ENCODE peak calls at places on chromosomes 1 and 21, in nine cellular contexts. S is heart right ventricle; Z is cardiac muscle cell; P is H9; N is A549; C is esophagus squamous epithelium; G is breast epithelium; A is CD8-positive, alpha-beta T cell; E is heart left ventricle. T is an unnamed sample.

GRCh38 chr1:228334226-228334935 is 72.3 kb downstream of the TRIM11 start:
- DNase-seq in S (peak; percentile 7), C (no peak), Z (no peak), E (peak; percentile 64), P (peak; percentile 25), G (peak; percentile 9), N (no peak), A (no peak), T (peak; percentile 9)

GRCh38 chr21:28127390-28127789 is 865.3 kb downstream of the LTN1 start:
- DNase-seq in A (no peak), N (no peak), Z (no peak), E (no peak), S (no peak), C (no peak), G (no peak), P (no peak), T (no peak)

GRCh38 chr21:35220301-35220700 is 171.2 kb upstream of the RUNX1 start:
- DNase-seq in S (no peak), P (no peak), Z (no peak), N (no peak), G (no peak), C (no peak), E (no peak), A (no peak), T (no peak)

GRCh38 chr1:77673716-77674355 is 8.6 kb downstream of the ZZZ3 start:
- DNase-seq in N (no peak), S (no peak), C (no peak), Z (no peak), P (no peak), E (no peak), A (no peak), G (no peak), T (no peak)

GRCh38 chr21:19844334-19844733 is 1153.9 kb upstream of the NCAM2 start:
- DNase-seq in Z (no peak), S (no peak), A (no peak), C (no peak), E (no peak), P (no peak), N (no peak), G (no peak), T (no peak)

GRCh38 chr1:20992327-20993056 is 184.2 kb downstream of the EIF4G3 start:
- DNase-seq in G (no peak), P (no peak), N (no peak), E (no peak), Z (peak; percentile 38), S (no peak), C (no peak), A (no peak), T (no peak)

GRCh38 chr1:174800221-174800791 is 199.4 kb upstream of the CACYBP start:
- DNase-seq in E (no peak), C (no peak), G (no peak), N (no peak), S (no peak), Z (peak; percentile 6), A (no peak), P (no peak), T (no peak)

GRCh38 chr1:20185834-20186782 is at the start of the genes PLA2G2C and UBXN10:
- DNase-seq in N (no peak), G (peak; percentile 67), C (no peak), A (peak; percentile 61), S (peak; percentile 76), E (peak; percentile 84), P (peak; percentile 74), Z (peak; percentile 60), T (peak; percentile 78)

GRCh38 chr1:70997793-70998192 is 49.8 kb downstream of the PTGER3 start:
- DNase-seq in Z (no peak), P (no peak), C (no peak), G (no peak), S (no peak), A (no peak), N (no peak), E (no peak), T (no peak)

GRCh38 chr1:186871784-186872183 is 43.0 kb downstream of the PLA2G4A start:
- DNase-seq in G (no peak), C (no peak), A (no peak), Z (no peak), N (no peak), E (no peak), S (no peak), P (no peak), T (no peak)

GRCh38 chr21:39669976-39670671 is 57.4 kb downstream of the B3GALT5 start:
- DNase-seq in G (no peak), Z (no peak), P (no peak), E (no peak), C (no peak), S (no peak), A (no peak), N (no peak), T (no peak)

GRCh38 chr21:45592626-45593134 is 50.4 kb upstream of the SLC19A1 start:
- DNase-seq in P (no peak), Z (no peak), E (no peak), G (no peak), N (no peak), S (no peak), A (no peak), C (no peak), T (no peak)

GRCh38 chr21:45591619-45592207 is 49.5 kb upstream of the SLC19A1 start:
- DNase-seq in S (no peak), G (no peak), C (no peak), A (no peak), E (no peak), P (peak; percentile 20), N (no peak), Z (no peak), T (no peak)

GRCh38 chr21:45590726-45591618 is 48.7 kb upstream of the SLC19A1 start:
- DNase-seq in A (no peak), N (no peak), E (no peak), Z (peak; percentile 29), C (no peak), S (peak; percentile 47), G (no peak), P (peak; percentile 47), T (peak; percentile 31)

GRCh38 chr21:45593162-45594022 is 50.1 kb upstream of the PCBP3 start:
- DNase-seq in Z (no peak), G (no peak), N (no peak), E (no peak), S (no peak), A (no peak), P (no peak), C (no peak), T (no peak)

GRCh38 chr21:45592208-45592619 is 50.0 kb upstream of the SLC19A1 start:
- DNase-seq in N (no peak), P (no peak), E (no peak), S (no peak), Z (no peak), C (no peak), G (peak; percentile 34), A (no peak), T (no peak)
- H3K27ac ChIP-seq in N (no peak overlapping the region), P (no peak overlapping the region), E (no peak overlapping the region), S (no peak overlapping the region), Z (no peak overlapping the region), C (no peak overlapping the region), G (no peak overlapping the region), A (no peak overlapping the region), T (no peak overlapping the region)

GRCh38 chr1:41727749-41728115 is 191.0 kb downstream of the HIVEP3 start:
- DNase-seq in P (no peak), G (no peak), N (no peak), S (no peak), A (no peak), E (no peak), Z (no peak), C (no peak), T (no peak)

GRCh38 chr1:41730806-41731205 is 187.9 kb downstream of the HIVEP3 start:
- DNase-seq in P (no peak), Z (no peak), S (no peak), N (no peak), E (no peak), G (no peak), A (no peak), C (no peak), T (no peak)

GRCh38 chr1:41724248-41724647 is 194.5 kb downstream of the HIVEP3 start:
- DNase-seq in P (no peak), N (no peak), E (no peak), C (no peak), A (no peak), Z (peak; percentile 35), G (no peak), S (no peak), T (no peak)

GRCh38 chr1:41728403-41729202 is 190.1 kb downstream of the HIVEP3 start:
- DNase-seq in Z (no peak), P (no peak), A (no peak), S (no peak), E (no peak), G (no peak), C (no peak), N (no peak), T (no peak)

GRCh38 chr1:41726899-41727748 is 191.6 kb downstream of the HIVEP3 start:
- DNase-seq in A (no peak), C (no peak), Z (no peak), P (peak; percentile 62), G (no peak), N (no peak), E (peak; percentile 89), S (peak; percentile 69), T (peak; percentile 62)
- TF ChIP-seq CTCF in A (no peak), C (no peak), Z (no peak), P (no peak), G (no peak), N (no peak), E (no peak), S (no peak), T (no peak)

DNA sequence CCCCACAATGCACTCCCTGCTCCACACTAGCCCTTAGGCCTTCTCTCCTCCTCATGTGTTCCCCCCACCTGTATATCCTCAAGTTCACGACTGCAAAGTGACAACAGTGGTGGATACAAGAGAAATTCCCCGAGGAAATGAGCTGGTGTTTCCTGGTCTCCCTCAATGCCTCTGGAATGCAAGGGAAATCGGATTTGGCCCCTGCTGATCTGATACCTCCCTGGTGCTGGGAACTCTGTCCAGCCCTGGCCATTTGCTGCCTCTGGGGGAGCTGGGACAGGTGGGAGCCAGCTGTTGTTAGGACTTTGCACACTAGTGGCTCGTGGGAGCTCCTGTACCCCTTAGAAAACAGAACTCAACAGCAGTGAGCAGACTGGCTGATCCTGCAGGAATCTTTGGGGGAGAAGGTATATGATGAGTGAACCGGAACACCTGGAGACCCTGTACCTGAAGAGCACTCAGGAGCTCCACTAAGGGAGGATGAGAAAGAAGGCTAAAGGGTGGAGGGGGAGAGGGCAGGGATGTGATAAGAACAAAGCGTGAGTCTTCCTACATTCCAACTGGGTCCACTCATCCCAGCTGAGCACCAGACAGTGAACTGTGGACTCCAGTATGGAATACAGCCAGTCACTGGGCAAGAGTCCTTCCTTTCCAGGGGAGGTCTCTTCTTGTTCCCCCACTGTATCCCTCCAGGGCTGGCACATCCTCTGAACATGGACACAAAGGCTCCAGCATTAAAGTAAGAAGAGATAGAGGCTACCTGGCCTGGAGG is 69.3 kb downstream of the PLXNA2 start:
- DNase-seq in A (no peak), S (no peak), G (no peak), C (no peak), P (no peak), N (no peak), E (no peak), Z (peak; percentile 44), T (no peak)
- H3K4me1 ChIP-seq in A (no peaks in the 10 kb centered on the region), S (peaks cover 75% of the 10 kb centered on the region), G (no peaks in the 10 kb centered on the region), C (no peaks in the 10 kb centered on the region), P (peaks cover 3% of the 10 kb centered on the region), N (peaks cover 47% of the 10 kb centered on the region), E (peaks cover 85% of the 10 kb centered on the region), Z (peaks cover 42% of the 10 kb centered on the region), T (peaks cover 33% of the 10 kb centered on the region)

DNA sequence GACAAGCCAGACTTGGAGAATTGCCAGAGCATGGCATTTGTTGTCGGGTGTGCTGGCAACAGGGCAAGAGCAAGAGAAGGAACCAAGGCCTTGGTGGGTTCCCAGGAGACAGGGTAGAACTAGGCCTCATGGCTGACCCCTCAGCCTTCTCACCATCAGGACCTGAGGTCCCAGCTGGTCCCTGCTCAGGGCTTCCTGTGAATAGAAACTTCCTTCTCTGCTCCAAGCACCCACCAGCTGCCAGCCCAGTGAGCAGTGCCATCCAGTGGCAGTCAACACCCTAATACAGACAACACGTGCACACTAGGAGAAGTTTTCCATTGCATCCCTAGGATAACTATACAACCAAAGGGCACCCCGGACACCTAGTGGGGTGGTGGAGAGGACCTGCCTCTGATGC is 22.8 kb downstream of the S100A6 start:
- DNase-seq in P (no peak), Z (no peak), N (peak; percentile 44), E (no peak), A (no peak), C (no peak), S (no peak), G (no peak), T (no peak)
- H3K27ac ChIP-seq in P (no peak overlapping the region), Z (no peak overlapping the region), N (no peak overlapping the region), E (no peak overlapping the region), A (no peak overlapping the region), C (no peak overlapping the region), S (no peak overlapping the region), G (no peak overlapping the region), T (no peak overlapping the region)

T was measured in psoas muscle.